ENCODE peak calls at places on chromosomes 12 and 14, in six cellular contexts. R is lower leg skin, U is GM06990, G is MM.1S, O is tibial artery, M is foreskin fibroblast. C is an unnamed sample.

GRCh38 chr14:88630565-88630964 is 67.7 kb downstream of the ZC3H14 start:
- DNase-seq in R (no peak), M (no peak), G (no peak), O (no peak), U (no peak), C (no peak)

GRCh38 chr12:66014818-66015217 is 115.7 kb downstream of the LLPH start:
- DNase-seq in M (peak; percentile 54), U (no peak), R (no peak), G (no peak), O (no peak), C (no peak)

GRCh38 chr12:122793685-122794106 is 19.3 kb downstream of the CCDC62 start:
- DNase-seq in G (peak; percentile 53), M (peak; percentile 34), R (no peak), U (peak; percentile 18), O (no peak), C (no peak)

GRCh38 chr14:93527076-93527692 is 96.4 kb downstream of the UNC79 start:
- DNase-seq in M (no peak), R (no peak), O (no peak), G (no peak), U (no peak), C (no peak)

GRCh38 chr12:64461634-64462414 is 9.9 kb downstream of the TBK1 start:
- DNase-seq in R (no peak), M (peak; percentile 83), O (no peak), G (no peak), U (no peak), C (no peak)

GRCh38 chr12:117980621-117981020 is 11.8 kb upstream of the KSR2 start:
- DNase-seq in O (no peak), R (no peak), M (no peak), U (no peak), G (no peak), C (no peak)

GRCh38 chr12:67482751-67483661 is 165.5 kb upstream of the DYRK2 start:
- DNase-seq in O (peak; percentile 75), M (peak; percentile 26), U (peak; percentile 35), R (no peak), G (peak; percentile 95), C (no peak)

GRCh38 chr12:34405286-34406227 is 383.3 kb downstream of the ALG10 start:
- DNase-seq in G (no peak), R (peak; percentile 57), U (no peak), M (no peak), O (peak; percentile 42), C (no peak)

GRCh38 chr12:57127710-57128518 is at the start of gene LRP1:
- DNase-seq in G (peak; percentile 62), R (peak; percentile 96), U (peak; percentile 55), O (peak; percentile 95), M (peak; percentile 86), C (no peak)

GRCh38 chr12:69405466-69405865 is 45.9 kb downstream of the YEATS4 start:
- DNase-seq in O (peak; percentile 68), G (no peak), R (no peak), M (peak; percentile 92), U (no peak), C (peak; percentile 37)

GRCh38 chr12:8078400-8078799 is 3.7 kb upstream of the NECAP1 start:
- DNase-seq in U (no peak), G (peak; percentile 69), R (no peak), O (no peak), M (peak; percentile 73), C (no peak)
- TF ChIP-seq CTCF in U (peak; percentile 33), G (peak; percentile 35), R (no peak), O (no peak), M (peak; percentile 54), C (no peak)

GRCh38 chr14:97946291-97946690 is 1149.1 kb downstream of the VRK1 start:
- DNase-seq in O (no peak), M (no peak), G (no peak), R (no peak), U (no peak), C (no peak)
- TF ChIP-seq CTCF in O (no peak), M (no peak), G (no peak), R (no peak), U (no peak), C (no peak)

GRCh38 chr12:121446760-121447159 is 46.8 kb downstream of the RNF34 start:
- DNase-seq in R (no peak), G (no peak), O (no peak), M (no peak), U (no peak), C (no peak)
- TF ChIP-seq CTCF in R (no peak), G (no peak), O (no peak), M (no peak), U (no peak), C (no peak)

DNA sequence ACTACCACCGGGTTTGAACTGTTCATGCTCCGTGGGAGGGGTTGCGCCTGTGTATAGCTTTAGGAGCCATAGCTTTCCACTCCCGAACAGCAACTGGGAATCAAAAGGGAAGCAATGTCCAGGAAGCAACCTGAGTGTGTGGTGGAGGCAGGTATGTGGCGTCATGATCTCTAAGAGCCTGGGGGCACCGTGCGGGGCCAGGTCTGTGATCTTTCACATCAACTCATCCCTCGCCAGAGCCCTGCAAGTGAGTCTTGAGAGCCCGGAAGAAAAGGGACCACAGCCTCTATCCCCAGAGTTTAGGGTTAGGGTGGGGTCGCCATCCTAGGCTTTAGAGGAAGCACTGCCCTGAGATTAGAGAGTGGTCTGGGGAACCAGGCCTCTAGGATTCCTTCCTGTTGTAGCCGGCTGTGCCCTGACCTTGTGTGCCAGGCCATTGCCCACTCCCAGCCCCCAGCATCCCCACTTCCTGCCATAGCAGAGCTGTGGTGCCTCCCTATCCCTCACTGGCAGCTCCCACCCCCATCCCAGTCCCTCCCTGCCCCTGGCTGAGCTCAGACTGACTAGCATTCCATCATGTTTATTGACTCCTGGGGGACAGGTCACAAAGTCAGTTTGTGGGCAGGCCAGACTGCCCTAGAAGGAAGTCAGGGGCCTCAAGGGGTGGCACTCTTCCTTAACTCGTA is 733 bp upstream of the ADCY4 start:
- DNase-seq in R (peak; percentile 84), G (no peak), M (no peak), O (no peak), U (no peak), C (no peak)
- TF ChIP-seq CTCF in R (no peak), G (no peak), M (no peak), O (no peak), U (no peak), C (no peak)

GRCh38 chr12:31230004-31230403 is 95.9 kb downstream of the SINHCAF start:
- DNase-seq in U (no peak), M (no peak), R (no peak), O (no peak), G (no peak), C (no peak)
- TF ChIP-seq CTCF in U (no peak), M (no peak), R (no peak), O (no peak), G (no peak), C (no peak)

GRCh38 chr12:47205532-47206449 is 126.0 kb upstream of the AMIGO2 start:
- DNase-seq in M (no peak), O (no peak), R (no peak), G (no peak), U (no peak), C (no peak)
- TF ChIP-seq CTCF in M (no peak), O (no peak), R (no peak), G (no peak), U (no peak), C (no peak)

C was measured in omental fat pad.